ENCODE peak calls at places on chromosomes 7 and 10, in seven cellular contexts. J, D, L, F, A, C and U are unnamed samples.
A peak's percentile ranks its signal among the peaks of the same experiment; 100 is the strongest.

GRCh38 chr7:96596120-96596826 is 113.4 kb downstream of the SEM1 start:
- DNase-seq in J (no peak), D (no peak), L (no peak), F (no peak), A (no peak), C (no peak), U (no peak)

GRCh38 chr10:131810036-131810804 is 90.6 kb upstream of the PPP2R2D start:
- DNase-seq in J (no peak), D (peak; percentile 13), L (no peak), F (peak; percentile 14), A (no peak), C (no peak), U (peak; percentile 46)

GRCh38 chr10:127797339-127797738 is 60.4 kb downstream of the FOXI2 start:
- DNase-seq in J (no peak), D (no peak), L (no peak), F (no peak), A (no peak), C (no peak), U (no peak)

GRCh38 chr10:84302223-84302622 is 26.2 kb upstream of the CCSER2 start:
- DNase-seq in J (no peak), D (no peak), L (no peak), F (no peak), A (no peak), C (no peak), U (no peak)

GRCh38 chr10:60606343-60607080 is 171.8 kb upstream of the CDK1 start:
- DNase-seq in J (no peak), D (no peak), L (no peak), F (no peak), A (no peak), C (no peak), U (no peak)

GRCh38 chr7:36686499-36686898 is 37.8 kb downstream of the AOAH start:
- DNase-seq in J (peak; percentile 19), D (no peak), L (no peak), F (no peak), A (no peak), C (peak; percentile 35), U (no peak)

GRCh38 chr10:77297370-77297692 is 340.3 kb downstream of the KCNMA1 start:
- DNase-seq in J (no peak), D (no peak), L (no peak), F (no peak), A (no peak), C (no peak), U (no peak)

GRCh38 chr7:960269-960871 is 5.9 kb upstream of the ADAP1 start:
- DNase-seq in J (no peak), D (no peak), L (no peak), F (no peak), A (no peak), C (no peak), U (peak; percentile 73)

GRCh38 chr10:117499248-117500105 is 43.1 kb upstream of the EMX2 start:
- DNase-seq in J (no peak), D (no peak), L (no peak), F (no peak), A (no peak), C (no peak), U (peak; percentile 50)

GRCh38 chr10:10500941-10501340 is 516.7 kb upstream of the CELF2 start:
- DNase-seq in J (no peak), D (no peak), L (no peak), F (no peak), A (no peak), C (no peak), U (no peak)

GRCh38 chr7:75624134-75624832 is 114.5 kb downstream of the HIP1 start:
- DNase-seq in J (no peak), D (peak; percentile 42), L (peak; percentile 43), F (peak; percentile 84), A (no peak), C (peak; percentile 89), U (peak; percentile 78)

GRCh38 chr10:124032982-124033886 is 60.2 kb downstream of the CHST15 start:
- DNase-seq in J (no peak), D (no peak), L (no peak), F (peak; percentile 83), A (no peak), C (no peak), U (peak; percentile 85)

GRCh38 chr7:141586878-141587277 is 35.7 kb downstream of the AGK start:
- DNase-seq in J (no peak), D (no peak), L (no peak), F (no peak), A (no peak), C (no peak), U (no peak)

GRCh38 chr10:22226599-22226998 is 8.8 kb upstream of the EBLN1 start:
- DNase-seq in J (no peak), D (no peak), L (no peak), F (no peak), A (no peak), C (no peak), U (no peak)

GRCh38 chr7:28224675-28225074 is 44.1 kb upstream of the JAZF1 start:
- DNase-seq in J (no peak), D (no peak), L (no peak), F (no peak), A (no peak), C (no peak), U (no peak)

GRCh38 chr7:96407427-96407826 is 85.5 kb upstream of the SLC25A13 start:
- DNase-seq in J (no peak), D (no peak), L (no peak), F (no peak), A (no peak), C (no peak), U (no peak)

GRCh38 chr10:36764823-36765222 is 360.6 kb upstream of the ANKRD30A start:
- DNase-seq in J (no peak), D (no peak), L (no peak), F (no peak), A (no peak), C (no peak), U (no peak)

GRCh38 chr10:100829933-100830727 is 82.6 kb upstream of the SLF2 start:
- DNase-seq in J (no peak), D (no peak), L (no peak), F (peak; percentile 30), A (no peak), C (no peak), U (peak; percentile 53)

GRCh38 chr7:91832493-91833045 is 47.9 kb downstream of the MTERF1 start:
- DNase-seq in J (no peak), D (no peak), L (no peak), F (no peak), A (no peak), C (no peak), U (no peak)

GRCh38 chr7:73622909-73623797 is 1.2 kb downstream of the MLXIPL start:
- DNase-seq in J (no peak), D (no peak), L (peak; percentile 46), F (peak; percentile 89), A (no peak), C (peak; percentile 67), U (peak; percentile 81)

GRCh38 chr10:119139464-119140067 is 25.9 kb downstream of the SFXN4 start:
- DNase-seq in J (peak; percentile 16), D (peak; percentile 31), L (peak; percentile 20), F (peak; percentile 64), A (no peak), C (peak; percentile 63), U (no peak)

GRCh38 chr7:142384508-142384922 is 126.7 kb upstream of the PRSS58 start:
- DNase-seq in J (no peak), D (no peak), L (no peak), F (no peak), A (no peak), C (peak; percentile 37), U (no peak)

GRCh38 chr10:7944537-7944936 is 110.0 kb upstream of the GATA3 start:
- DNase-seq in J (no peak), D (no peak), L (no peak), F (no peak), A (no peak), C (no peak), U (no peak)

GRCh38 chr7:12102101-12102500 is 109.0 kb upstream of the TMEM106B start:
- DNase-seq in J (no peak), D (no peak), L (no peak), F (no peak), A (no peak), C (no peak), U (no peak)

GRCh38 chr10:77879710-77880109 is 46.8 kb downstream of the DLG5 start:
- DNase-seq in J (no peak), D (no peak), L (no peak), F (no peak), A (no peak), C (no peak), U (no peak)

GRCh38 chr10:63866747-63867140 is 345.5 kb downstream of the REEP3 start:
- DNase-seq in J (peak; percentile 51), D (no peak), L (no peak), F (no peak), A (no peak), C (no peak), U (no peak)

GRCh38 chr7:17485368-17485767 is 186.9 kb downstream of the AHR start:
- DNase-seq in J (no peak), D (no peak), L (no peak), F (no peak), A (no peak), C (no peak), U (no peak)
- H3K9me3 ChIP-seq in J (no peaks in the 10 kb centered on the region), D (no peaks in the 10 kb centered on the region), L (no peaks in the 10 kb centered on the region), F (no peaks in the 10 kb centered on the region), A (no peaks in the 10 kb centered on the region), C (no peaks in the 10 kb centered on the region), U (no peaks in the 10 kb centered on the region)

DNA sequence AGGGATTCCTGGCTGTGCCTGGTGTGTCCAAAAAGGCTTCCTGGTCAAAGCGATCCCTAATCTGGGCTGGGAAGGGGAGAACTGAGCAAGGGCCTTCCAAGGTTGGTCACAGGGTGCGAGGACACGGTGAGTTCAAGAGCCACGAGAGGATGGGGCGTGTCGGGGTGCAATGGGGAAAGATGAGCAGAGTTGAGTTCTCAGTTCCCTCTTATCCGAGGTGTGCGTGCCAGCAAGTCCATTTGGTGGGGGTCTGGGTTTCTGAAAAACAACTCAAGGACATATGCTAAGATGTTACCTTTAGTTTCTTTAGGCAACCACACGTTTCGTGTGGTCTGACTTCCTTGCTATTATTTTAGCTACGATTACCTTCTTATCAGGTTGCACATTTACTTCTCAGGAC is 1.3 kb downstream of the ZNF775 start:
- DNase-seq in J (no peak), D (no peak), L (no peak), F (no peak), A (no peak), C (no peak), U (peak; percentile 48)
- TF ChIP-seq POLR2A in J (no peak), D (no peak), L (no peak), F (no peak), A (no peak), C (no peak), U (no peak)

DNA sequence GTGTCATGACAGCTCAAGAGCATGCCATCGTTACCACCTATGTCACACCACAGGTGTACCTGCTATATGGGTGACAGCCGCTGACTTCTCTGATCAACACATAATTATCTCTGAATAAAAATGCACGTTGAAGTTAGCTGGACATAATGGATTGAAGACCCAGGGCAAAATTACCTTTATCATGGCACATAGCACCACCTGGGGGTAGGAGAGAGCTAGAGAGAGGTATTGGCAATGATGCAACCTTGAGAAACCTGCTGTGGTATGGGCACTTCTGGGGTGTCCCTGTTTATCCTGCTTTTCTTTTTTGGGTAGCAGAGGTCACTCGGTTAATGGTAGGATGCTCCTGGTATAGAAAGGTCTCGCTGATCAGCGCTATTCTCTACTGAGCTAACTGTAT is 323.3 kb downstream of the TFEC start:
- DNase-seq in J (peak; percentile 66), D (no peak), L (no peak), F (no peak), A (no peak), C (no peak), U (no peak)
- TF ChIP-seq CTCF in J (peak; percentile 34), D (peak; percentile 25), L (no peak), F (no peak), A (no peak), C (peak; percentile 10), U (no peak)

GRCh38 chr7:138565451-138566114 is 105.5 kb downstream of the TRIM24 start:
- DNase-seq in J (peak; percentile 7), D (no peak), L (no peak), F (peak; percentile 67), A (no peak), C (no peak), U (no peak)
- H3K9me3 ChIP-seq in J (peaks cover 7% of the 10 kb centered on the region), D (peaks cover 32% of the 10 kb centered on the region), L (no peaks in the 10 kb centered on the region), F (no peaks in the 10 kb centered on the region), A (peaks cover 58% of the 10 kb centered on the region), C (peaks cover 39% of the 10 kb centered on the region), U (no peaks in the 10 kb centered on the region)